ENCODE peak calls at places on chromosome 5, in five cellular contexts. X, M, H, F and N are unnamed samples.

GRCh38 chr5:150060471-150060870 is 25.9 kb downstream of the CSF1R start:
- DNase-seq in X (no peak), M (no peak), H (no peak), F (no peak), N (no peak)

GRCh38 chr5:147446528-147446927 is 63.3 kb downstream of the DPYSL3 start:
- DNase-seq in X (no peak), M (no peak), H (no peak), F (no peak), N (no peak)

GRCh38 chr5:181191526-181192336 is 13.3 kb downstream of the TRIM7 start:
- DNase-seq in X (peak; percentile 97), M (peak; percentile 89), H (peak; percentile 97), F (peak; percentile 93), N (peak; percentile 97)

GRCh38 chr5:74064911-74065310 is 438.9 kb downstream of the ARHGEF28 start:
- DNase-seq in X (no peak), M (no peak), H (no peak), F (no peak), N (no peak)

GRCh38 chr5:87361031-87361443 is 51.7 kb downstream of the CCNH start:
- DNase-seq in X (peak; percentile 77), M (peak; percentile 16), H (no peak), F (no peak), N (no peak)

GRCh38 chr5:175015028-175015427 is 290.6 kb downstream of the MSX2 start:
- DNase-seq in X (no peak), M (no peak), H (no peak), F (no peak), N (no peak)

GRCh38 chr5:74361406-74362358 is 278.8 kb downstream of the ENC1 start:
- DNase-seq in X (no peak), M (no peak), H (no peak), F (no peak), N (no peak)

GRCh38 chr5:108924457-108924961 is 176.8 kb downstream of the FER start:
- DNase-seq in X (no peak), M (no peak), H (peak; percentile 3), F (no peak), N (no peak)

GRCh38 chr5:147223951-147224791 is 10.7 kb upstream of the STK32A start:
- DNase-seq in X (peak; percentile 68), M (no peak), H (peak; percentile 70), F (peak; percentile 18), N (peak; percentile 49)

GRCh38 chr5:6634327-6634713 is 1.1 kb downstream of the SRD5A1 start:
- DNase-seq in X (no peak), M (no peak), H (peak; percentile 21), F (no peak), N (no peak)

GRCh38 chr5:59548807-59549357 is 344.6 kb downstream of the PDE4D start:
- DNase-seq in X (no peak), M (no peak), H (no peak), F (no peak), N (no peak)

GRCh38 chr5:175279506-175279905 is 164.5 kb downstream of the DRD1 start:
- DNase-seq in X (no peak), M (no peak), H (no peak), F (no peak), N (no peak)

GRCh38 chr5:179271821-179272325 is 73.4 kb downstream of the ADAMTS2 start:
- DNase-seq in X (no peak), M (no peak), H (no peak), F (no peak), N (no peak)

GRCh38 chr5:104859437-104859836 is 1296.8 kb upstream of the NUDT12 start:
- DNase-seq in X (no peak), M (no peak), H (no peak), F (no peak), N (no peak)

GRCh38 chr5:32482193-32482592 is 37.7 kb upstream of the ZFR start:
- DNase-seq in X (no peak), M (no peak), H (no peak), F (no peak), N (no peak)

GRCh38 chr5:68332546-68332945 is 117.0 kb downstream of the PIK3R1 start:
- DNase-seq in X (no peak), M (no peak), H (no peak), F (no peak), N (no peak)

GRCh38 chr5:57986746-57987145 is 473.1 kb downstream of the PLK2 start:
- DNase-seq in X (peak; percentile 40), M (no peak), H (no peak), F (no peak), N (no peak)

GRCh38 chr5:66342316-66342715 is 198.2 kb downstream of the SREK1 start:
- DNase-seq in X (no peak), M (no peak), H (no peak), F (no peak), N (no peak)

GRCh38 chr5:149757186-149757950 is 27.3 kb downstream of the PPARGC1B start:
- DNase-seq in X (no peak), M (no peak), H (no peak), F (no peak), N (no peak)

DNA sequence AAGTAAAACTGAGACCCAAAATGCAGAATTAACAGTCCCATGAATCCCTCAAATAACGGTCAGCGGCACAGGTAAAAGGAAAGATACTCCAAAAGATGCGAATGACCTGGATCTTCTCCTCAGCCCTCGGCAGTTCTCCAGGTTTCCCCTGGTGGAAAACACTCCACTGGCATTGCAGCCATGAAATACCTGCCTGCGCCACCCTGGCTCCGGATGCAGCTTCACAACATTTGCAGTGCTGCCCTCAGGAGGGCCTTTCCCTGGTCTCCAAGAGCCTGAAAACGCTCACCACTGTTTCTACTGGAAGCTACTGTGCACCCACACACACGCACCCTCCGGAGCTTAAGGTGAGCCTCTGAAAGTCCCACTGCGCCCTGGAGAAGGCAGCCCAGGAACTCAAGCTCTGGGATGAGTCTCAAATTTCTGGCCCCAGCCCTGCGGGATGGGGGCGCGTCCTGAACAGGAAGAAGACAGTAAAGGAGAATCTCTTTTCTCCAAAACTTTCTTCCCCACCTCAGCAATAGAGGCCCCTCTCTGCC is 612 bp downstream of the UGT3A2 start:
- DNase-seq in X (no peak), M (no peak), H (peak; percentile 39), F (no peak), N (no peak)
- TF ChIP-seq CTCF in X (no peak), M (no peak), H (no peak), F (no peak), N (no peak)

GRCh38 chr5:148734518-148734917 is 80.2 kb upstream of the HTR4 start:
- DNase-seq in X (no peak), M (no peak), H (no peak), F (no peak), N (no peak)
- TF ChIP-seq CTCF in X (no peak), M (no peak), H (no peak), F (no peak), N (no peak)

GRCh38 chr5:72152506-72152905 is 45.2 kb downstream of the MAP1B start:
- DNase-seq in X (no peak), M (no peak), H (no peak), F (no peak), N (no peak)

GRCh38 chr5:72151169-72151568 is 43.9 kb downstream of the MAP1B start:
- DNase-seq in X (peak; percentile 51), M (no peak), H (no peak), F (no peak), N (no peak)

GRCh38 chr5:72151646-72152045 is 44.4 kb downstream of the MAP1B start:
- DNase-seq in X (peak; percentile 40), M (no peak), H (no peak), F (no peak), N (no peak)

GRCh38 chr5:72147601-72148000 is 40.3 kb downstream of the MAP1B start:
- DNase-seq in X (no peak), M (no peak), H (no peak), F (no peak), N (no peak)

GRCh38 chr5:72149742-72150141 is 42.5 kb downstream of the MAP1B start:
- DNase-seq in X (no peak), M (no peak), H (no peak), F (no peak), N (no peak)
- TF ChIP-seq CTCF in X (peak; percentile 25), M (peak; percentile 41), H (no peak), F (no peak), N (no peak)

GRCh38 chr5:132526974-132527564 is 16.3 kb downstream of the IL5 start:
- DNase-seq in X (no peak), M (no peak), H (no peak), F (no peak), N (no peak)
- TF ChIP-seq CTCF in X (no peak), M (no peak), H (no peak), F (peak; percentile 42), N (no peak)

GRCh38 chr5:177510567-177511053 is 984 bp upstream of the DOK3 start:
- DNase-seq in X (no peak), M (no peak), H (no peak), F (no peak), N (no peak)
- TF ChIP-seq CTCF in X (no peak), M (no peak), H (no peak), F (no peak), N (no peak)

DNA sequence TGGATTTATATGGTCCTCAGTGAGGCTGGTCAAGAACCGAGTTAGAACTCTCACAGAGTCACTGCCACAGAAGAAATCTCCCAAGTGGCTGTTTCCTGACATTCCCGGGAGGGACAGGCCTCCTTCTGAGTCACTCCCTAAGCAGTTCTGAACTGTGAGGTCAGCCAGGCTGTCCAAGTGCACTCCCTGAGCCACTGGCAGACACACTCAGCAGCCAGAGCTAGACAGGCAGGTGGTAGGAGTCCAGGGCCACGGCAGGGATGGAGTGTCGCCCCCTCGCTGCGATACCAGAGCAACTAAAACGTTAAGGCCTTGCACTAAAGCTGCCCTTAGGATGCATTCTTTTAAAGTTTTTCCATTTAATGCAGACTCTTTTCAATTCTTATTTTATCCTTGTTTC is 3.4 kb downstream of the IL4 start:
- DNase-seq in X (peak; percentile 71), M (peak; percentile 45), H (peak; percentile 24), F (peak; percentile 53), N (peak; percentile 21)
- TF ChIP-seq CTCF in X (peak; percentile 33), M (peak; percentile 45), H (peak; percentile 29), F (no peak), N (no peak)

GRCh38 chr5:177327539-177328522 is 16.1 kb upstream of the MXD3 start:
- DNase-seq in X (peak; percentile 84), M (no peak), H (no peak), F (no peak), N (no peak)
- TF ChIP-seq CTCF in X (no peak), M (no peak), H (no peak), F (no peak), N (no peak)

DNA sequence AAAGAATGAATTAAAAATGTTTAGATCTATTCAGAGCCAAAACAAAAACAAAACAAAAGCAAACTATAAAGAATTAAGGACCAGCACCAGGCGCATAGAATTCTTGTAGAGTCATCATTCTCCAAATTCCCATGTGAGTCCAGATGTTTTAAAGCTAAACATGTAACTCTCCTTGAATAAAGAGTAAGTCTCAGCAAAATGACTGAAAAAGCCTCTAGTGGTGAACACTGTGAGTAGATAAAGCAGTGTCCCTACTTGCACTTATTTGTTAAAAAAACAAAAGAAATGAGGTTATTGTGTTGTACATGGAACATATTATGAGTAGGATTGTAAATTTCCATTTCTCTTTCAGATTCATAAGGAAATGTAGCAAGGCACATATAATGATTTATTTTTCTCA is 44.0 kb downstream of the NNT start:
- DNase-seq in X (no peak), M (no peak), H (no peak), F (no peak), N (no peak)
- TF ChIP-seq CTCF in X (peak; percentile 19), M (peak; percentile 52), H (peak; percentile 11), F (no peak), N (no peak)

GRCh38 chr5:140822281-140822629 is 842 bp downstream of the PCDHA5 start:
- DNase-seq in X (no peak), M (no peak), H (no peak), F (no peak), N (no peak)
- TF ChIP-seq CTCF in X (no peak), M (no peak), H (no peak), F (no peak), N (no peak)